ENCODE peak calls at places on chromosomes 6 and 20, in ten cellular contexts. R is stomach; I is psoas muscle; Z is iPS-NIHi11; V is DMS 273 treated with DMSO at 0.1 percent for 48 hours; C is activated CD4-positive, alpha-beta T cell treated with anti-CD3 and anti-CD28 coated beads, Interleukin-2, amount 50 U/mL, for 4 hours; J is neural progenitor cell; E is uterus; H is astrocyte of the spinal cord; K is naive B cell. W is an unnamed sample.

GRCh38 chr6:167047554-167047953 is 48.4 kb downstream of the CEP43 start:
- DNase-seq in J (no peak), H (no peak), C (peak; percentile 34), R (peak; percentile 43), E (no peak), K (peak; percentile 80), I (peak; percentile 56), Z (no peak), V (no peak), W (no peak)

GRCh38 chr6:130781557-130781956 is 45.6 kb upstream of the SMLR1 start:
- DNase-seq in C (no peak), R (no peak), H (no peak), V (no peak), Z (no peak), E (no peak), I (no peak), K (no peak), J (no peak), W (no peak)

GRCh38 chr6:34412643-34413214 is 13.1 kb downstream of the RPS10 start:
- DNase-seq in V (no peak), I (no peak), C (no peak), H (peak; percentile 12), E (no peak), J (no peak), Z (no peak), K (no peak), R (no peak), W (no peak)

GRCh38 chr20:37539956-37540455 is 12.3 kb upstream of the BLCAP start:
- DNase-seq in J (no peak), H (no peak), I (no peak), R (no peak), Z (no peak), E (no peak), K (no peak), V (no peak), C (no peak), W (no peak)

GRCh38 chr6:52640170-52640569 is 30.7 kb upstream of the TMEM14A start:
- DNase-seq in K (no peak), J (no peak), C (no peak), H (peak; percentile 62), Z (no peak), E (no peak), I (no peak), V (no peak), R (peak; percentile 52), W (no peak)

GRCh38 chr20:19275038-19275629 is 62.7 kb downstream of the SLC24A3 start:
- DNase-seq in C (no peak), H (no peak), K (no peak), J (no peak), R (no peak), Z (no peak), V (no peak), E (no peak), I (no peak), W (no peak)

GRCh38 chr6:163994566-163994965 is 580.0 kb downstream of the QKI start:
- DNase-seq in K (no peak), H (no peak), V (no peak), E (no peak), C (no peak), Z (no peak), R (no peak), J (no peak), I (no peak), W (no peak)

GRCh38 chr20:675453-676314 is at the start of gene SCRT2:
- DNase-seq in I (peak; percentile 91), V (no peak), Z (peak; percentile 98), C (peak; percentile 48), K (peak; percentile 24), H (peak; percentile 73), J (peak; percentile 95), E (peak; percentile 79), R (peak; percentile 87), W (peak; percentile 76)

GRCh38 chr6:41505084-41506049 is 40.8 kb upstream of the FOXP4 start:
- DNase-seq in Z (peak; percentile 70), H (peak; percentile 86), K (peak; percentile 76), C (no peak), I (peak; percentile 86), V (peak; percentile 30), R (peak; percentile 75), E (peak; percentile 90), J (peak; percentile 71), W (peak; percentile 41)

GRCh38 chr6:35967059-35967769 is 46.3 kb upstream of the SRPK1 start:
- DNase-seq in H (no peak), C (no peak), E (no peak), V (no peak), J (peak; percentile 11), Z (no peak), K (no peak), I (no peak), R (no peak), W (no peak)

GRCh38 chr6:156957931-156958547 is 180.9 kb downstream of the ARID1B start:
- DNase-seq in H (peak; percentile 39), J (no peak), V (no peak), I (no peak), K (no peak), Z (no peak), C (no peak), R (no peak), E (no peak), W (no peak)

GRCh38 chr6:75526502-75527127 is 33.0 kb upstream of the FILIP1 start:
- DNase-seq in V (peak; percentile 40), J (peak; percentile 77), E (peak; percentile 45), K (peak; percentile 26), C (peak; percentile 52), Z (peak; percentile 60), H (peak; percentile 73), I (no peak), R (peak; percentile 69), W (peak; percentile 74)

GRCh38 chr6:168107191-168107940 is 28.4 kb upstream of the FRMD1 start:
- DNase-seq in J (no peak), K (no peak), E (no peak), I (peak; percentile 53), C (no peak), Z (no peak), V (no peak), H (no peak), R (no peak), W (no peak)

GRCh38 chr20:58718121-58718563 is 25.5 kb downstream of the NPEPL1 start:
- DNase-seq in I (peak; percentile 37), Z (no peak), C (no peak), J (no peak), R (no peak), E (peak; percentile 9), K (no peak), H (no peak), V (no peak), W (peak; percentile 4)

GRCh38 chr20:51729771-51730170 is 38.4 kb downstream of the ATP9A start:
- DNase-seq in Z (no peak), R (no peak), K (no peak), H (no peak), I (no peak), J (no peak), C (no peak), V (no peak), E (no peak), W (no peak)

GRCh38 chr20:13648291-13648690 is 9.6 kb upstream of the TASP1 start:
- DNase-seq in I (no peak), R (no peak), J (no peak), K (no peak), Z (no peak), V (no peak), E (no peak), H (no peak), C (no peak), W (no peak)

GRCh38 chr6:390914-391558 is 516 bp upstream of the IRF4 start:
- DNase-seq in E (no peak), H (no peak), V (no peak), J (peak; percentile 68), I (no peak), C (no peak), Z (peak; percentile 47), K (peak; percentile 61), R (no peak), W (no peak)

GRCh38 chr6:39086294-39086693 is 28.7 kb downstream of the SAYSD1 start:
- DNase-seq in J (no peak), C (no peak), Z (no peak), H (no peak), V (no peak), R (no peak), I (no peak), K (no peak), E (no peak), W (no peak)

GRCh38 chr6:101402618-101403002 is 9.1 kb downstream of the GRIK2 start:
- DNase-seq in Z (peak; percentile 8), E (no peak), R (no peak), H (no peak), C (no peak), I (peak; percentile 36), V (no peak), K (no peak), J (peak; percentile 86), W (no peak)